ENCODE peak calls at places on chromosomes 6 and 20, in five cellular contexts. L is suprapubic skin, J is T1000, S is Peyer's patch, M is brain microvascular endothelial cell. F is an unnamed sample.

GRCh38 chr6:108587258-108588059 is 26.7 kb downstream of the FOXO3 start:
- DNase-seq in L (no peak), J (no peak), S (no peak), M (peak; percentile 87), F (peak; percentile 65)

GRCh38 chr6:149961728-149962425 is 1.9 kb upstream of the ULBP1 start:
- DNase-seq in L (peak; percentile 54), J (no peak), S (no peak), M (no peak), F (no peak)

GRCh38 chr6:27280064-27280539 is 32.0 kb downstream of the POM121L2 start:
- DNase-seq in L (no peak), J (no peak), S (no peak), M (peak; percentile 56), F (no peak)

GRCh38 chr6:166078294-166078693 is 89.4 kb downstream of the TBXT start:
- DNase-seq in L (no peak), J (peak; percentile 3), S (no peak), M (peak; percentile 99), F (no peak)

GRCh38 chr20:47557218-47557617 is 55.5 kb downstream of the NCOA3 start:
- DNase-seq in L (no peak), J (no peak), S (no peak), M (no peak), F (no peak)

GRCh38 chr20:3315110-3315509 is 76.1 kb upstream of the SLC4A11 start:
- DNase-seq in L (no peak), J (no peak), S (no peak), M (no peak), F (no peak)

GRCh38 chr20:48284837-48285236 is 499.6 kb upstream of the SULF2 start:
- DNase-seq in L (no peak), J (no peak), S (no peak), M (peak; percentile 45), F (peak; percentile 59)

GRCh38 chr20:4297141-4297826 is 281.9 kb upstream of the RNF24 start:
- DNase-seq in L (no peak), J (no peak), S (no peak), M (peak; percentile 6), F (no peak)

GRCh38 chr6:133991096-133991593 is 38.1 kb downstream of the TBPL1 start:
- DNase-seq in L (no peak), J (peak; percentile 38), S (no peak), M (peak; percentile 65), F (no peak)

GRCh38 chr6:6494677-6495076 is 93.8 kb upstream of the LY86 start:
- DNase-seq in L (no peak), J (no peak), S (peak; percentile 57), M (no peak), F (no peak)

GRCh38 chr20:63080811-63081210 is 74.0 kb upstream of the BHLHE23 start:
- DNase-seq in L (peak; percentile 15), J (no peak), S (no peak), M (no peak), F (no peak)

GRCh38 chr6:71468038-71468437 is 179.4 kb downstream of the OGFRL1 start:
- DNase-seq in L (no peak), J (no peak), S (no peak), M (no peak), F (no peak)

GRCh38 chr20:40741507-40742106 is 52.6 kb upstream of the MAFB start:
- DNase-seq in L (no peak), J (no peak), S (peak; percentile 69), M (peak; percentile 50), F (peak; percentile 68)

GRCh38 chr6:89566930-89567634 is 71.5 kb downstream of the LYRM2 start:
- DNase-seq in L (no peak), J (no peak), S (no peak), M (no peak), F (no peak)

GRCh38 chr20:24735263-24735662 is 213.8 kb upstream of the CST7 start:
- DNase-seq in L (no peak), J (no peak), S (no peak), M (no peak), F (peak; percentile 23)

GRCh38 chr20:49893242-49894072 is 21.9 kb downstream of the SPATA2 start:
- DNase-seq in L (no peak), J (no peak), S (no peak), M (no peak), F (peak; percentile 68)

GRCh38 chr20:5072756-5073153 is 47.0 kb downstream of the PCNA start:
- DNase-seq in L (no peak), J (no peak), S (no peak), M (no peak), F (no peak)

GRCh38 chr6:43093361-43094289 is 17.5 kb downstream of the PTK7 start:
- DNase-seq in L (no peak), J (no peak), S (peak; percentile 59), M (no peak), F (no peak)

GRCh38 chr20:53070714-53071392 is 98.7 kb downstream of the TSHZ2 start:
- DNase-seq in L (no peak), J (no peak), S (no peak), M (no peak), F (no peak)

GRCh38 chr6:137177611-137178010 is 4.2 kb upstream of the IL22RA2 start:
- DNase-seq in L (no peak), J (no peak), S (no peak), M (no peak), F (no peak)

GRCh38 chr6:169312658-169313346 is 59.2 kb upstream of the THBS2 start:
- DNase-seq in L (no peak), J (no peak), S (no peak), M (no peak), F (no peak)

GRCh38 chr20:16599257-16599656 is 26.0 kb upstream of the KIF16B start:
- DNase-seq in L (no peak), J (no peak), S (no peak), M (no peak), F (no peak)

GRCh38 chr6:154441995-154442310 is 68.5 kb downstream of the CNKSR3 start:
- DNase-seq in L (no peak), J (no peak), S (no peak), M (no peak), F (no peak)

GRCh38 chr20:44582321-44583025 is at the start of gene PKIG:
- DNase-seq in L (no peak), J (peak; percentile 35), S (no peak), M (peak; percentile 58), F (no peak)

F was measured in RWPE2.